ENCODE peak calls at places on chromosome 20, in six cellular contexts. W is K562, G is left ventricle myocardium inferior, J is brain microvascular endothelial cell, V is AG10803, K is mammary epithelial cell. O is an unnamed sample.

GRCh38 chr20:38278763-38279162 is 18.2 kb upstream of the KIAA1755 start:
- DNase-seq in W (no peak), G (no peak), J (no peak), V (no peak), K (no peak), O (no peak)

GRCh38 chr20:48393311-48393685 is 434.5 kb downstream of the PREX1 start:
- DNase-seq in W (no peak), G (no peak), J (no peak), V (no peak), K (no peak), O (no peak)

GRCh38 chr20:51700809-51701285 is 67.3 kb downstream of the ATP9A start:
- DNase-seq in W (peak), G (no peak), J (peak), V (peak), K (peak), O (no peak)

GRCh38 chr20:58555078-58555765 is 40.0 kb upstream of the APCDD1L start:
- DNase-seq in W (no peak), G (no peak), J (peak), V (peak), K (peak), O (no peak)

GRCh38 chr20:51387125-51387865 is 155.2 kb downstream of the NFATC2 start:
- DNase-seq in W (no peak), G (no peak), J (no peak), V (no peak), K (no peak), O (no peak)

GRCh38 chr20:59933296-59933848 is at the start of gene SYCP2:
- DNase-seq in W (peak), G (peak), J (peak), V (peak), K (peak), O (peak)

GRCh38 chr20:62494537-62494936 is 18.7 kb upstream of the GATA5 start:
- DNase-seq in W (no peak), G (no peak), J (no peak), V (no peak), K (no peak), O (no peak)

GRCh38 chr20:45034436-45034835 is 66.5 kb downstream of the KCNS1 start:
- DNase-seq in W (no peak), G (no peak), J (no peak), V (no peak), K (peak), O (no peak)

GRCh38 chr20:33570743-33571142 is 80.8 kb downstream of the CBFA2T2 start:
- DNase-seq in W (no peak), G (no peak), J (no peak), V (no peak), K (no peak), O (no peak)

GRCh38 chr20:6081236-6081635 is 27.4 kb upstream of the LRRN4 start:
- DNase-seq in W (no peak), G (no peak), J (no peak), V (peak), K (peak), O (no peak)

GRCh38 chr20:24100370-24101011 is 111.9 kb upstream of the GGTLC1 start:
- DNase-seq in W (peak), G (peak), J (peak), V (peak), K (peak), O (no peak)

GRCh38 chr20:1897965-1898464 is 2.8 kb downstream of the SIRPA start:
- DNase-seq in W (no peak), G (no peak), J (no peak), V (peak), K (no peak), O (no peak)

GRCh38 chr20:63071541-63072181 is 64.9 kb upstream of the BHLHE23 start:
- DNase-seq in W (peak), G (no peak), J (peak), V (peak), K (peak), O (peak)

GRCh38 chr20:17725094-17725835 is 25.5 kb downstream of the BANF2 start:
- DNase-seq in W (no peak), G (no peak), J (no peak), V (no peak), K (no peak), O (no peak)

GRCh38 chr20:24116611-24117010 is 128.0 kb upstream of the GGTLC1 start:
- DNase-seq in W (no peak), G (no peak), J (no peak), V (no peak), K (no peak), O (no peak)

GRCh38 chr20:36969478-36970186 is 18.1 kb upstream of the SAMHD1 start:
- DNase-seq in W (no peak), G (no peak), J (no peak), V (no peak), K (no peak), O (no peak)

GRCh38 chr20:41336711-41337492 is 3.7 kb upstream of the LPIN3 start:
- DNase-seq in W (no peak), G (no peak), J (no peak), V (no peak), K (no peak), O (no peak)

GRCh38 chr20:675453-676314 is at the start of gene SCRT2:
- DNase-seq in W (peak), G (peak), J (peak), V (peak), K (peak), O (peak)

GRCh38 chr20:23637282-23638221 is at the start of gene CST3:
- DNase-seq in W (peak), G (peak), J (peak), V (peak), K (peak), O (peak)

GRCh38 chr20:24359306-24359705 is 110.1 kb upstream of the SYNDIG1 start:
- DNase-seq in W (no peak), G (no peak), J (no peak), V (no peak), K (no peak), O (no peak)

GRCh38 chr20:48394415-48395081 is 433.3 kb downstream of the PREX1 start:
- DNase-seq in W (no peak), G (no peak), J (no peak), V (no peak), K (no peak), O (no peak)

GRCh38 chr20:33602826-33603590 is 59.1 kb upstream of the C20orf144 start:
- DNase-seq in W (no peak), G (no peak), J (no peak), V (no peak), K (peak), O (no peak)

GRCh38 chr20:11790047-11790446 is 127.6 kb upstream of the BTBD3 start:
- DNase-seq in W (no peak), G (no peak), J (no peak), V (no peak), K (peak), O (no peak)

GRCh38 chr20:51760905-51761544 is 7.2 kb downstream of the ATP9A start:
- DNase-seq in W (no peak), G (no peak), J (peak), V (no peak), K (no peak), O (no peak)

GRCh38 chr20:46740214-46740609 is 30.8 kb downstream of the SLC2A10 start:
- DNase-seq in W (no peak), G (no peak), J (no peak), V (no peak), K (no peak), O (no peak)

GRCh38 chr20:48286571-48287551 is 501.6 kb upstream of the SULF2 start:
- DNase-seq in W (no peak), G (no peak), J (no peak), V (no peak), K (no peak), O (no peak)

GRCh38 chr20:23404196-23404595 is 17.1 kb downstream of the NAPB start:
- DNase-seq in W (no peak), G (no peak), J (peak), V (peak), K (peak), O (no peak)

GRCh38 chr20:63292292-63292701 is 689 bp upstream of the COL20A1 start:
- DNase-seq in W (no peak), G (no peak), J (no peak), V (no peak), K (no peak), O (no peak)

GRCh38 chr20:3732327-3733118 is at the start of gene HSPA12B:
- DNase-seq in W (no peak), G (no peak), J (no peak), V (no peak), K (no peak), O (peak)

GRCh38 chr20:8858181-8858794 is 210.6 kb upstream of the PLCB4 start:
- DNase-seq in W (no peak), G (no peak), J (peak), V (peak), K (no peak), O (no peak)

GRCh38 chr20:20366551-20366895 is 1.4 kb upstream of the INSM1 start:
- DNase-seq in W (no peak), G (no peak), J (no peak), V (no peak), K (no peak), O (no peak)
- H3K4me3 ChIP-seq in W (no peak), G (no peak), J (no peak), V (no peak), K (no peak), O (no peak)

GRCh38 chr20:35541118-35541782 is 628 bp upstream of the ERGIC3 start:
- DNase-seq in W (no peak), G (no peak), J (no peak), V (no peak), K (no peak), O (no peak)

GRCh38 chr20:35546127-35546526 is 4.2 kb downstream of the ERGIC3 start:
- DNase-seq in W (no peak), G (no peak), J (no peak), V (no peak), K (no peak), O (no peak)

GRCh38 chr20:35541783-35542662 is at the start of gene ERGIC3:
- DNase-seq in W (peak), G (peak), J (peak), V (peak), K (peak), O (peak)

GRCh38 chr20:35544436-35544835 is 2.6 kb downstream of the ERGIC3 start:
- DNase-seq in W (no peak), G (no peak), J (no peak), V (no peak), K (no peak), O (no peak)

GRCh38 chr20:35542990-35543389 is 1.1 kb downstream of the ERGIC3 start:
- DNase-seq in W (no peak), G (no peak), J (no peak), V (no peak), K (no peak), O (no peak)
- H3K4me3 ChIP-seq in W (peak), G (peak), J (no peak), V (peak), K (no peak), O (peak)

GRCh38 chr20:57399587-57400261 is 8.5 kb downstream of the RBM38 start:
- DNase-seq in W (no peak), G (no peak), J (no peak), V (no peak), K (no peak), O (peak)

GRCh38 chr20:57398231-57398821 is 7.1 kb downstream of the RBM38 start:
- DNase-seq in W (no peak), G (peak), J (no peak), V (no peak), K (no peak), O (peak)

GRCh38 chr20:57397693-57398108 is 6.5 kb downstream of the RBM38 start:
- DNase-seq in W (no peak), G (peak), J (no peak), V (no peak), K (no peak), O (peak)

GRCh38 chr20:57400262-57400701 is 9.1 kb downstream of the RBM38 start:
- DNase-seq in W (no peak), G (no peak), J (no peak), V (no peak), K (no peak), O (peak)

DNA sequence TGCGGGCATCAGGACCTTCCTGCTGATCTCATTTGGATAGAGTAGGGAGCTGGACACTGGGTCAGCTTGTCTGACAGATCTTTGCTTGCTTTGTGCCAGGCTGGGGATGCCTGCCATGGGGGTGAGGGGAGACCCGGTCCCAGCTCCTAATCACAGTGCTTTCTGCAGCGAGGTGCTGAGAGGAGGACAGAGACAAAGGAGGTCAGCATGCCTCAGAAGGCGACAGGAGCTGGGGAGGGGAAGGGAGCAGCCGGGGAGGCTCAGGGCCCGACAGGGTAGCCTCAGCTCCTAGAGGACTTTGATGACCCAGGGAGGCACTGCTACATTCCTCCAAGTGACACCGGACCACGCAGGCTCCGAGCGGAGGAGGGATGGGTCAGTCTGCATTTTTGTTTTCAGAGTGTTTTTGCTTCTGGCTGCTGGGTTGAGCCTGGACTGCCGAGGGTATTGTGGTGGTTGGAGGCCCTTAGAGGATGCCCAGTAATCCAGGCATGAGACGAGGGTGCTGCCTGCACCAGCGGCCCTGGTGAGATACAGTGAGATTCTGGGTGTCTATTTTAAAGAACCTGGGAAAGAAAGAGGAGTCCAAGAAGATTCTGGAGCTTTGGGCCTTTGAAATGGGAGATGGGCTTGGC is 7.8 kb downstream of the RBM38 start:
- DNase-seq in W (no peak), G (no peak), J (no peak), V (no peak), K (no peak), O (peak)
- H3K4me3 ChIP-seq in W (no peak), G (peak), J (no peak), V (no peak), K (no peak), O (no peak)

DNA sequence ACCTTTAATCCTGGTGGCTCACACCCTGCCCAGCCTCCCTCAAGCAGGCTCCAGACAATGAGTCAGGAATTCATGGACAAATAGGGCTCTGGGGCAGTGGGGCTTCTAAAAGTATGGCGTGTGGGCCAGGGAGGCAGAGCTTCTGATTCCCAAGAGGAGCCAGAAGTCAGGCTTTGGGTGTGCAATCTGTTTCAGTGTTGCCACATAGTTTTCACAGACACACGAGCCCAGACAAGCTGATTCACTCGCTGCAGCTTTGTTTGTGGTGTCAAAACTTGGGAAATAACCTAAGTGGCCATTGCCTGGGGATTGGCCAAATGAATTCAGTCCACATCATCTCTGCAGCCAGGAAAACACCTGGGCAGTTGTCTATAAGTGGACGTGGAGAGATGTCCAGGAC is 9.2 kb downstream of the PEDS1 start:
- DNase-seq in W (no peak), G (no peak), J (peak), V (peak), K (peak), O (no peak)
- H3K4me3 ChIP-seq in W (no peak), G (no peak), J (no peak), V (no peak), K (no peak), O (no peak)

GRCh38 chr20:25860531-25861150 is 164.0 kb upstream of the ZNF337 start:
- DNase-seq in W (no peak), G (no peak), J (no peak), V (no peak), K (no peak), O (peak)
- H3K4me3 ChIP-seq in W (no peak), G (peak), J (no peak), V (no peak), K (no peak), O (no peak)

GRCh38 chr20:53581444-53582311 is 12.0 kb downstream of the ZNF217 start:
- DNase-seq in W (no peak), G (no peak), J (no peak), V (no peak), K (no peak), O (no peak)

GRCh38 chr20:53582574-53583351 is 10.9 kb downstream of the ZNF217 start:
- DNase-seq in W (no peak), G (no peak), J (peak), V (peak), K (peak), O (no peak)

DNA sequence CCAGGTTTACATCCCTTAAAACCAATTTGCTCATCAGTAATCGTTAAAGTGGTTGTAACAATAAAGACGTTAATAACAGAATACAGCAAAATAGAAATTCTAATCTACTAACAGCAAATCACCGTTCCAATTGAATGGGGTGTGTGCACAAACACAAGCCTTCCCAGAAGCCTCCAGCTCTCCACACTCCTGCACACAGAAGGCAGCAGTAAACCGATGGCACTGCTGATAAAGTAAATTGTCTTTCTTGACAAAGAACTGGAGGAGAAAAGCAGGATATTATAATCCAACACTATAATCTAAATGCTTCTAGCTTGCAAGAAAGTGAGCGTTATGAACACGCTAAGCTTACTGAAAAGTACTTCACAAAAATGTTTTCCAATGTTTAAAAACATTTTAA is 7.0 kb downstream of the ZNF217 start:
- DNase-seq in W (no peak), G (no peak), J (no peak), V (no peak), K (no peak), O (no peak)
- H3K4me3 ChIP-seq in W (no peak), G (no peak), J (no peak), V (no peak), K (no peak), O (no peak)

DNA sequence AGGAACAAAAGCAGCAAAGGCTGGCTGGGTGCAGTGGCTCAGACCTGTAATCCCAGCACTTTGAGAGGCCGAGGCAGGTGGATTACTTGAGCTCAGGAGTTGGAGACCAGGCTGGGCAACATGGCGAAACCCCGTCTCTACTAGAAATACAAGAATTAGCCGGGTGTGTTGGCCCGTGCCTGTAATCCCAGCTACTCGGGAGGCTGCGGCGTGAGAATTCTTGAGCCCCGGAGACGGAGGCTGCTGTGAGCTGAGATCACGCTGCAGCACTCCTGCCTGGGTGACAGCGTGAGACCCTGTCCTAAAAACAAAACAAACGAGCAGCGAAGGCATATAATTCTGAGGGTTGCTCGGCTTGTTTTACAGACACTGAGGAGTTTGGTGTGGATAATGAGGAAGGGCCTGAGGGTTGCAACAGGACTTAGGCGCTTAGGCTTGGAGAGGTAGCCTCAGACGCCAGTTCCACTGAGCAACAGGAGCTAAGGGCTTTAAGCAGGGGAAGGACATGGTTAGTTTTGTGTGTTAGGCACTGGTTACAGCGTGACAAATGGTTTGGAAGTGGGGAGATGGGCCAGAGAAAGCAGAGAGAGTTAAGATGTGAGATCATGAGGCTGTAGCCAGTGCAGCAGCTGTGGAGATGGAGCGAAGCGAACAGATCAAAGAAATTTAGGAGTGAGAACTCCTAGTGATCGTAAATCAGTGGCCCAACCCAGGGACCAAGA is 1.2 kb downstream of the MYH7B start:
- DNase-seq in W (no peak), G (no peak), J (no peak), V (no peak), K (no peak), O (no peak)
- H3K4me3 ChIP-seq in W (no peak), G (no peak), J (no peak), V (no peak), K (no peak), O (no peak)

GRCh38 chr20:54131675-54132611 is 41.8 kb downstream of the CYP24A1 start:
- DNase-seq in W (no peak), G (no peak), J (no peak), V (peak), K (no peak), O (no peak)
- H3K4me3 ChIP-seq in W (no peak), G (no peak), J (no peak), V (no peak), K (no peak), O (no peak)

O was measured in kidney.